ENCODE peak calls at places on chromosomes 12 and 14, in nine cellular contexts. One of them, this sample, is unnamed.

GRCh38 chr12:47801170-47801903 is 18.4 kb downstream of the HDAC7 start:
- DNase-seq in SK-MEL-5: no peak
- DNase-seq in tibial nerve: no peak
- DNase-seq in nucleus accumbens: no peak
- DNase-seq in CD8-positive, alpha-beta T cell: no peak
- DNase-seq in GOT3: no peak
- DNase-seq in T-helper 2 cell: no peak
- DNase-seq in endodermal cell: no peak
- DNase-seq in NCI-H1417: no peak
- DNase-seq in this sample: no peak

GRCh38 chr14:31414190-31414833 is 6.0 kb downstream of the HEATR5A start:
- DNase-seq in SK-MEL-5: peak; percentile 60
- DNase-seq in tibial nerve: no peak
- DNase-seq in nucleus accumbens: no peak
- DNase-seq in CD8-positive, alpha-beta T cell: no peak
- DNase-seq in GOT3: no peak
- DNase-seq in T-helper 2 cell: no peak
- DNase-seq in endodermal cell: no peak
- DNase-seq in NCI-H1417: no peak
- DNase-seq in this sample: no peak

GRCh38 chr12:40198601-40199000 is 26.2 kb upstream of the LRRK2 start:
- DNase-seq in SK-MEL-5: no peak
- DNase-seq in tibial nerve: no peak
- DNase-seq in nucleus accumbens: no peak
- DNase-seq in CD8-positive, alpha-beta T cell: no peak
- DNase-seq in GOT3: no peak
- DNase-seq in T-helper 2 cell: no peak
- DNase-seq in endodermal cell: no peak
- DNase-seq in NCI-H1417: no peak
- DNase-seq in this sample: no peak

GRCh38 chr12:3614806-3615466 is 123.9 kb downstream of the PRMT8 start:
- DNase-seq in SK-MEL-5: no peak
- DNase-seq in tibial nerve: no peak
- DNase-seq in nucleus accumbens: no peak
- DNase-seq in CD8-positive, alpha-beta T cell: no peak
- DNase-seq in GOT3: no peak
- DNase-seq in T-helper 2 cell: no peak
- DNase-seq in endodermal cell: peak; percentile 80
- DNase-seq in NCI-H1417: no peak
- DNase-seq in this sample: no peak

GRCh38 chr14:41130274-41130673 is 476.4 kb upstream of the LRFN5 start:
- DNase-seq in SK-MEL-5: no peak
- DNase-seq in tibial nerve: no peak
- DNase-seq in nucleus accumbens: no peak
- DNase-seq in CD8-positive, alpha-beta T cell: no peak
- DNase-seq in GOT3: no peak
- DNase-seq in T-helper 2 cell: no peak
- DNase-seq in endodermal cell: peak; percentile 75
- DNase-seq in NCI-H1417: no peak
- DNase-seq in this sample: no peak

GRCh38 chr12:51590347-51591019 is 550 bp upstream of the SCN8A start:
- DNase-seq in SK-MEL-5: peak; percentile 76
- DNase-seq in tibial nerve: no peak
- DNase-seq in nucleus accumbens: peak; percentile 69
- DNase-seq in CD8-positive, alpha-beta T cell: peak; percentile 55
- DNase-seq in GOT3: peak; percentile 50
- DNase-seq in T-helper 2 cell: peak; percentile 56
- DNase-seq in endodermal cell: peak; percentile 97
- DNase-seq in NCI-H1417: peak; percentile 92
- DNase-seq in this sample: peak; percentile 61

GRCh38 chr14:73467800-73468199 is 9.5 kb upstream of the NUMB start:
- DNase-seq in SK-MEL-5: no peak
- DNase-seq in tibial nerve: no peak
- DNase-seq in nucleus accumbens: no peak
- DNase-seq in CD8-positive, alpha-beta T cell: no peak
- DNase-seq in GOT3: no peak
- DNase-seq in T-helper 2 cell: no peak
- DNase-seq in endodermal cell: no peak
- DNase-seq in NCI-H1417: no peak
- DNase-seq in this sample: no peak

GRCh38 chr14:71754422-71755095 is 177.7 kb upstream of the RGS6 start:
- DNase-seq in SK-MEL-5: no peak
- DNase-seq in tibial nerve: no peak
- DNase-seq in nucleus accumbens: no peak
- DNase-seq in CD8-positive, alpha-beta T cell: no peak
- DNase-seq in GOT3: no peak
- DNase-seq in T-helper 2 cell: no peak
- DNase-seq in endodermal cell: peak; percentile 78
- DNase-seq in NCI-H1417: no peak
- DNase-seq in this sample: no peak

GRCh38 chr12:2137707-2138106 is 84.9 kb downstream of the CACNA1C start:
- DNase-seq in SK-MEL-5: no peak
- DNase-seq in tibial nerve: no peak
- DNase-seq in nucleus accumbens: no peak
- DNase-seq in CD8-positive, alpha-beta T cell: no peak
- DNase-seq in GOT3: no peak
- DNase-seq in T-helper 2 cell: no peak
- DNase-seq in endodermal cell: no peak
- DNase-seq in NCI-H1417: no peak
- DNase-seq in this sample: no peak

GRCh38 chr14:92802678-92803077 is 8.6 kb downstream of the GOLGA5 start:
- DNase-seq in SK-MEL-5: no peak
- DNase-seq in tibial nerve: no peak
- DNase-seq in nucleus accumbens: no peak
- DNase-seq in CD8-positive, alpha-beta T cell: no peak
- DNase-seq in GOT3: no peak
- DNase-seq in T-helper 2 cell: no peak
- DNase-seq in endodermal cell: no peak
- DNase-seq in NCI-H1417: no peak
- DNase-seq in this sample: no peak

GRCh38 chr14:61710853-61711817 is 15.8 kb downstream of the HIF1A start:
- DNase-seq in SK-MEL-5: no peak
- DNase-seq in tibial nerve: no peak
- DNase-seq in nucleus accumbens: no peak
- DNase-seq in CD8-positive, alpha-beta T cell: no peak
- DNase-seq in GOT3: no peak
- DNase-seq in T-helper 2 cell: no peak
- DNase-seq in endodermal cell: no peak
- DNase-seq in NCI-H1417: no peak
- DNase-seq in this sample: no peak

This sample was measured in T-helper 9 cell.